ENCODE peak calls at places on chromosomes 6 and 20, in ten cellular contexts. K, Q, J, N, R, W, U, H, Y and X are unnamed samples.

GRCh38 chr6:166618866-166619761 is 7.9 kb downstream of the RPS6KA2 start:
- DNase-seq in U (no peak), N (no peak), W (peak), J (no peak), K (no peak), H (no peak), R (no peak), Q (peak), Y (peak), X (no peak)

GRCh38 chr20:4102381-4102780 is 87.0 kb upstream of the RNF24 start:
- DNase-seq in W (no peak), U (no peak), H (no peak), Y (no peak), K (no peak), J (no peak), N (no peak), Q (no peak), R (no peak), X (no peak)

GRCh38 chr20:37904845-37905244 is 1.9 kb downstream of the VSTM2L start:
- DNase-seq in N (no peak), Q (no peak), U (no peak), W (no peak), R (no peak), K (no peak), J (no peak), H (no peak), Y (no peak), X (no peak)

GRCh38 chr6:30198166-30199084 is 14.8 kb downstream of the TRIM26 start:
- DNase-seq in H (peak), Q (no peak), N (no peak), K (no peak), J (no peak), W (no peak), R (no peak), Y (no peak), U (no peak), X (peak)

GRCh38 chr6:16761469-16762264 is 407 bp upstream of the ATXN1 start:
- DNase-seq in U (peak), J (peak), Y (peak), H (peak), N (peak), K (peak), W (peak), R (peak), Q (peak), X (peak)

GRCh38 chr6:150641398-150642139 is 41.9 kb downstream of the PLEKHG1 start:
- DNase-seq in H (no peak), W (no peak), K (no peak), Q (no peak), Y (no peak), R (no peak), J (no peak), N (no peak), U (no peak), X (no peak)

GRCh38 chr6:71043902-71044301 is 87.0 kb upstream of the B3GAT2 start:
- DNase-seq in N (no peak), W (peak), J (no peak), R (no peak), H (no peak), K (no peak), Q (no peak), Y (no peak), U (no peak), X (no peak)

GRCh38 chr6:127328043-127328442 is 15.4 kb downstream of the ECHDC1 start:
- DNase-seq in W (no peak), R (no peak), Q (no peak), U (no peak), K (no peak), J (no peak), H (no peak), N (no peak), Y (no peak), X (no peak)

GRCh38 chr6:66926060-66926459 is 1219.0 kb upstream of the EYS start:
- DNase-seq in H (no peak), K (no peak), Y (no peak), N (no peak), W (peak), R (no peak), Q (no peak), J (no peak), U (no peak), X (no peak)

GRCh38 chr20:20010639-20011500 is 6.3 kb upstream of the NAA20 start:
- DNase-seq in U (no peak), H (no peak), J (no peak), W (no peak), Y (no peak), Q (no peak), K (no peak), R (no peak), N (no peak), X (no peak)

GRCh38 chr6:39084506-39084905 is 30.5 kb downstream of the SAYSD1 start:
- DNase-seq in Q (no peak), W (no peak), Y (no peak), K (no peak), R (no peak), U (no peak), N (no peak), J (no peak), H (no peak), X (no peak)

GRCh38 chr6:107977283-107977682 is 19.3 kb upstream of the SEC63 start:
- DNase-seq in W (peak), K (no peak), Y (no peak), U (no peak), J (no peak), Q (no peak), N (no peak), H (no peak), R (no peak), X (peak)

GRCh38 chr6:5840742-5841141 is 166.0 kb downstream of the NRN1 start:
- DNase-seq in U (no peak), W (no peak), Q (no peak), R (no peak), N (no peak), J (no peak), Y (no peak), K (no peak), H (no peak), X (no peak)

GRCh38 chr6:71375676-71376075 is 87.1 kb downstream of the OGFRL1 start:
- DNase-seq in R (peak), K (no peak), W (no peak), Y (no peak), U (no peak), J (no peak), Q (no peak), N (no peak), H (no peak), X (no peak)

GRCh38 chr6:16799279-16800193 is 38.3 kb upstream of the ATXN1 start:
- DNase-seq in U (no peak), K (no peak), Q (no peak), J (no peak), W (no peak), R (no peak), N (no peak), H (no peak), Y (no peak), X (no peak)

GRCh38 chr20:29873946-29874345 is 1383.5 kb upstream of the DEFB115 start:
- DNase-seq in W (peak), H (peak), Q (no peak), R (peak), Y (no peak), N (peak), J (peak), U (peak), K (peak), X (no peak)

GRCh38 chr6:163570579-163571231 is 156.2 kb downstream of the QKI start:
- DNase-seq in Y (no peak), H (no peak), Q (no peak), W (no peak), R (no peak), U (no peak), N (no peak), J (no peak), K (no peak), X (no peak)

DNA sequence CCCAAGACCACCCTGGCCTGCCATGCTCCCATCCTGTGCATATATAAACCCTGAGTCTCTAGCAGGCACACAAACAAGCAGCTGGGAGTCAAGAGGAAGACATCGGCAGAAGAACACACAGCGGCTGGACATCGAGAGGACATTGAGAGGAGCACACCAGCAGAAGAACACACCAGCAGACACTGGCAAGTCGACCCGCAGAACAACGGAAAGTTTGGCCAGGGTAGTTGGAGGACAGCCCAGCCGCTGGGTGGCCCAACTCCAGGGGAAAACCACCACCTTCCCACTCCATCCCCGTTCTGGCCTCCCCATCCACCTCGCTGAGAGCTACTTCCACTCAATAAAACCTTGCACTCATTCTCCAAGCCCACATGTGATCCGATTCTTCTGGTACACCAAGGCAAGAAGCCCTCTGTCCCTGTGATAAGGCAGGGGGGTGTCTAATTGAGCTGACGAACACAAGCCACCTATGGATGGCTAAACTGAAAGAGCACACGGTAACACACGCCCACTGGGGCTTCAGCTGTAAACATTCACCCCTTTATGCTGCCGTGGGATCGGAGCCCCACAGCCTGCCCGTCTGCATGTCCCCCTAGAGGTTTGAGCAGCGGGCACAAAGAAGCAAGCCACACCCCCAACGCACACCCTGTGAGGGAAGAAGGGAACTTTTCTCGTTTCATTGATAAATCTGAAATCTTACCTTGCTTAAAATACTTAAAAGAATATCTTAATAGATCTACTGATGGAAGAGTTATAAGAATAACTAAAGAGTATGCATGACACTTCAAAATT is 13.8 kb downstream of the TMX4 start:
- DNase-seq in R (no peak), K (no peak), U (no peak), Y (no peak), N (no peak), W (no peak), J (no peak), Q (no peak), H (no peak), X (no peak)
- H3K27ac ChIP-seq in R (no peak), K (no peak), U (no peak), Y (no peak), N (no peak), W (no peak), J (no peak), Q (no peak), H (no peak), X (no peak)

GRCh38 chr6:36788186-36788585 is 51.1 kb downstream of the CPNE5 start:
- DNase-seq in W (no peak), H (no peak), Q (no peak), U (no peak), R (no peak), K (no peak), N (no peak), J (no peak), Y (no peak), X (no peak)

GRCh38 chr6:36787210-36787609 is 52.0 kb downstream of the CPNE5 start:
- DNase-seq in Q (no peak), K (no peak), W (no peak), R (no peak), J (no peak), N (no peak), Y (no peak), H (no peak), U (no peak), X (no peak)

GRCh38 chr6:36791085-36791484 is 48.2 kb downstream of the CPNE5 start:
- DNase-seq in W (no peak), H (peak), N (no peak), K (no peak), Q (no peak), U (no peak), R (no peak), J (no peak), Y (no peak), X (no peak)

GRCh38 chr6:36786055-36786675 is 53.1 kb downstream of the CPNE5 start:
- DNase-seq in R (no peak), H (no peak), Y (no peak), J (no peak), W (no peak), U (no peak), K (no peak), N (no peak), Q (no peak), X (no peak)

GRCh38 chr6:36788768-36789167 is 50.5 kb downstream of the CPNE5 start:
- DNase-seq in N (no peak), Y (no peak), J (no peak), H (peak), K (no peak), R (no peak), U (no peak), W (no peak), Q (no peak), X (no peak)
- H3K27ac ChIP-seq in N (no peak), Y (no peak), J (no peak), H (no peak), K (no peak), R (no peak), U (peak), W (no peak), Q (no peak), X (peak)

GRCh38 chr20:54199283-54199682 is 8.6 kb upstream of the PFDN4 start:
- DNase-seq in Q (no peak), U (no peak), W (no peak), H (no peak), J (no peak), R (no peak), N (no peak), K (no peak), Y (no peak), X (no peak)
- H3K27ac ChIP-seq in Q (no peak), U (no peak), W (no peak), H (no peak), J (no peak), R (no peak), N (no peak), K (no peak), Y (no peak), X (no peak)

GRCh38 chr6:109524129-109524528 is 41.1 kb upstream of the ZBTB24 start:
- DNase-seq in Q (no peak), N (no peak), K (no peak), U (no peak), W (no peak), H (no peak), Y (no peak), J (no peak), R (no peak), X (no peak)
- H3K27ac ChIP-seq in Q (no peak), N (no peak), K (no peak), U (no peak), W (no peak), H (no peak), Y (no peak), J (no peak), R (no peak), X (no peak)

GRCh38 chr6:32851025-32851424 is 2.5 kb downstream of the TAP1 start:
- DNase-seq in H (no peak), N (no peak), W (no peak), K (no peak), J (no peak), R (no peak), Y (no peak), U (no peak), Q (no peak), X (no peak)
- H3K27ac ChIP-seq in H (no peak), N (no peak), W (no peak), K (no peak), J (peak), R (no peak), Y (no peak), U (no peak), Q (no peak), X (no peak)

GRCh38 chr20:63380346-63380870 is 19.3 kb upstream of the CHRNA4 start:
- DNase-seq in Q (no peak), N (no peak), U (no peak), W (no peak), R (no peak), J (no peak), Y (no peak), K (peak), H (no peak), X (no peak)
- H3K27ac ChIP-seq in Q (no peak), N (no peak), U (no peak), W (no peak), R (no peak), J (no peak), Y (no peak), K (no peak), H (no peak), X (no peak)

DNA sequence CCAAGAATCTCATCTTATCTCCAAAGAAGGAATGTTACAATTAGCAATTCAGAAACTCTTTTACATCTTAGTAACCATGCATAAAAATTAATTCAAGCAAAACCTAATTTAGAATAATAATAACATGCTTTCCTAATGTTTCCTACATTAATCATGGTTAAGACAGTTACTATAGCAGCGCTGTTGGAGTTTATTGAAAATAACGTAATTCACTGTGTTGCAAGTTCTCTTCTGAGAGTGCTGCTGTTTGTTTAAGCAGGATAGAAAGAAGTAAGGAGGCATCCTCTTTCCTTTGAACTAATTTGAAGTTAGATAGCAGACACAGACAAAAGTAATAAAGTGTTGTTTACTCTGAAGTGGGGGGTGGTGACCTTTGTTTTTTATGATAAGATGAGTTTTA is 414.7 kb upstream of the CDH4 start:
- DNase-seq in Y (no peak), W (no peak), R (no peak), U (no peak), N (no peak), J (no peak), Q (no peak), H (no peak), K (no peak), X (no peak)
- H3K27ac ChIP-seq in Y (no peak), W (no peak), R (no peak), U (no peak), N (no peak), J (no peak), Q (no peak), H (no peak), K (no peak), X (no peak)

GRCh38 chr6:72422126-72422680 is 199.7 kb upstream of the KCNQ5 start:
- DNase-seq in R (no peak), N (no peak), Q (no peak), J (no peak), U (no peak), W (no peak), K (no peak), Y (no peak), H (no peak), X (no peak)

GRCh38 chr6:72420409-72420808 is 201.5 kb upstream of the KCNQ5 start:
- DNase-seq in W (no peak), H (no peak), J (no peak), U (no peak), Q (no peak), R (no peak), Y (no peak), N (no peak), K (no peak), X (no peak)

GRCh38 chr6:72421387-72421786 is 200.5 kb upstream of the KCNQ5 start:
- DNase-seq in Q (no peak), K (no peak), W (no peak), R (no peak), J (no peak), Y (no peak), N (no peak), U (no peak), H (no peak), X (no peak)

GRCh38 chr6:72416744-72417143 is 205.1 kb upstream of the KCNQ5 start:
- DNase-seq in Q (no peak), J (no peak), N (no peak), U (no peak), H (no peak), W (no peak), Y (no peak), R (no peak), K (no peak), X (no peak)

GRCh38 chr6:72418495-72418894 is 203.4 kb upstream of the KCNQ5 start:
- DNase-seq in R (no peak), N (no peak), W (peak), Y (no peak), U (no peak), J (no peak), H (no peak), K (peak), Q (no peak), X (peak)
- H3K27ac ChIP-seq in R (no peak), N (no peak), W (no peak), Y (no peak), U (peak), J (no peak), H (no peak), K (no peak), Q (no peak), X (no peak)